ENCODE peak calls at places on chromosomes 7 and 10, in ten cellular contexts. One of them, this sample, is unnamed.

GRCh38 chr7:122767339-122767738 is 64.6 kb upstream of the RNF148 start:
- DNase-seq in SJCRH30: no peak
- DNase-seq in mesenchymal stem cell: no peak
- DNase-seq in thoracic aorta: no peak
- DNase-seq in PC-9: no peak
- DNase-seq in sigmoid colon: no peak
- DNase-seq in uterus: no peak
- DNase-seq in neural progenitor cell: peak; percentile 74
- DNase-seq in lung: no peak
- DNase-seq in CD4-positive, alpha-beta T cell: no peak
- DNase-seq in this sample: no peak

GRCh38 chr7:70881470-70881869 is 250.5 kb upstream of the GALNT17 start:
- DNase-seq in uterus: no peak
- DNase-seq in mesenchymal stem cell: no peak
- DNase-seq in SJCRH30: no peak
- DNase-seq in CD4-positive, alpha-beta T cell: no peak
- DNase-seq in PC-9: no peak
- DNase-seq in lung: no peak
- DNase-seq in sigmoid colon: no peak
- DNase-seq in neural progenitor cell: no peak
- DNase-seq in thoracic aorta: no peak
- DNase-seq in this sample: no peak

GRCh38 chr10:59868974-59869940 is 37.1 kb downstream of the CCDC6 start:
- DNase-seq in lung: no peak
- DNase-seq in neural progenitor cell: no peak
- DNase-seq in thoracic aorta: no peak
- DNase-seq in CD4-positive, alpha-beta T cell: no peak
- DNase-seq in mesenchymal stem cell: no peak
- DNase-seq in SJCRH30: no peak
- DNase-seq in PC-9: no peak
- DNase-seq in uterus: no peak
- DNase-seq in sigmoid colon: no peak
- DNase-seq in this sample: no peak

GRCh38 chr7:150897502-150898474 is 45.5 kb downstream of the AOC1 start:
- DNase-seq in SJCRH30: no peak
- DNase-seq in lung: no peak
- DNase-seq in CD4-positive, alpha-beta T cell: no peak
- DNase-seq in uterus: no peak
- DNase-seq in sigmoid colon: no peak
- DNase-seq in neural progenitor cell: no peak
- DNase-seq in thoracic aorta: no peak
- DNase-seq in PC-9: no peak
- DNase-seq in mesenchymal stem cell: no peak
- DNase-seq in this sample: no peak

GRCh38 chr10:15478950-15479349 is 107.9 kb upstream of the FAM171A1 start:
- DNase-seq in CD4-positive, alpha-beta T cell: no peak
- DNase-seq in uterus: no peak
- DNase-seq in PC-9: no peak
- DNase-seq in SJCRH30: no peak
- DNase-seq in sigmoid colon: no peak
- DNase-seq in lung: no peak
- DNase-seq in mesenchymal stem cell: no peak
- DNase-seq in neural progenitor cell: no peak
- DNase-seq in thoracic aorta: no peak
- DNase-seq in this sample: no peak

GRCh38 chr7:116449950-116450349 is 49.6 kb upstream of the CAV2 start:
- DNase-seq in mesenchymal stem cell: no peak
- DNase-seq in sigmoid colon: no peak
- DNase-seq in CD4-positive, alpha-beta T cell: no peak
- DNase-seq in SJCRH30: no peak
- DNase-seq in thoracic aorta: no peak
- DNase-seq in neural progenitor cell: no peak
- DNase-seq in PC-9: no peak
- DNase-seq in lung: no peak
- DNase-seq in uterus: no peak
- DNase-seq in this sample: no peak

GRCh38 chr7:92949748-92950147 is 113.4 kb upstream of the CDK6 start:
- DNase-seq in SJCRH30: no peak
- DNase-seq in PC-9: no peak
- DNase-seq in thoracic aorta: no peak
- DNase-seq in mesenchymal stem cell: no peak
- DNase-seq in sigmoid colon: no peak
- DNase-seq in lung: no peak
- DNase-seq in CD4-positive, alpha-beta T cell: no peak
- DNase-seq in uterus: no peak
- DNase-seq in neural progenitor cell: no peak
- DNase-seq in this sample: no peak

GRCh38 chr7:108351715-108352114 is 104.5 kb downstream of the NRCAM start:
- DNase-seq in lung: no peak
- DNase-seq in neural progenitor cell: no peak
- DNase-seq in CD4-positive, alpha-beta T cell: no peak
- DNase-seq in sigmoid colon: no peak
- DNase-seq in uterus: no peak
- DNase-seq in mesenchymal stem cell: no peak
- DNase-seq in SJCRH30: no peak
- DNase-seq in PC-9: no peak
- DNase-seq in thoracic aorta: no peak
- DNase-seq in this sample: no peak

GRCh38 chr10:117662126-117662525 is 119.6 kb downstream of the EMX2 start:
- DNase-seq in lung: no peak
- DNase-seq in thoracic aorta: no peak
- DNase-seq in mesenchymal stem cell: peak; percentile 26
- DNase-seq in CD4-positive, alpha-beta T cell: no peak
- DNase-seq in SJCRH30: no peak
- DNase-seq in uterus: no peak
- DNase-seq in neural progenitor cell: no peak
- DNase-seq in PC-9: no peak
- DNase-seq in sigmoid colon: no peak
- DNase-seq in this sample: no peak

GRCh38 chr10:18254086-18254485 is 113.9 kb downstream of the CACNB2 start:
- DNase-seq in PC-9: no peak
- DNase-seq in SJCRH30: no peak
- DNase-seq in sigmoid colon: no peak
- DNase-seq in CD4-positive, alpha-beta T cell: no peak
- DNase-seq in neural progenitor cell: no peak
- DNase-seq in mesenchymal stem cell: no peak
- DNase-seq in uterus: no peak
- DNase-seq in lung: no peak
- DNase-seq in thoracic aorta: no peak
- DNase-seq in this sample: no peak

GRCh38 chr10:72353028-72353962 is 1.4 kb downstream of the DNAJB12 start:
- DNase-seq in PC-9: no peak
- DNase-seq in thoracic aorta: no peak
- DNase-seq in uterus: no peak
- DNase-seq in CD4-positive, alpha-beta T cell: no peak
- DNase-seq in lung: no peak
- DNase-seq in neural progenitor cell: peak; percentile 44
- DNase-seq in SJCRH30: no peak
- DNase-seq in mesenchymal stem cell: peak; percentile 67
- DNase-seq in sigmoid colon: no peak
- DNase-seq in this sample: no peak

GRCh38 chr10:101631821-101632475 is 43.8 kb downstream of the DPCD start:
- DNase-seq in sigmoid colon: peak; percentile 33
- DNase-seq in neural progenitor cell: no peak
- DNase-seq in lung: no peak
- DNase-seq in SJCRH30: no peak
- DNase-seq in mesenchymal stem cell: no peak
- DNase-seq in uterus: no peak
- DNase-seq in CD4-positive, alpha-beta T cell: no peak
- DNase-seq in thoracic aorta: no peak
- DNase-seq in PC-9: no peak
- DNase-seq in this sample: no peak

GRCh38 chr10:110225756-110226554 is 18.6 kb downstream of the MXI1 start:
- DNase-seq in lung: peak; percentile 92
- DNase-seq in uterus: peak; percentile 91
- DNase-seq in thoracic aorta: peak; percentile 47
- DNase-seq in neural progenitor cell: peak; percentile 97
- DNase-seq in PC-9: peak; percentile 80
- DNase-seq in SJCRH30: peak; percentile 91
- DNase-seq in sigmoid colon: peak; percentile 97
- DNase-seq in mesenchymal stem cell: peak; percentile 93
- DNase-seq in CD4-positive, alpha-beta T cell: peak; percentile 89
- DNase-seq in this sample: peak; percentile 88

GRCh38 chr7:27686315-27686714 is 23.6 kb upstream of the HIBADH start:
- DNase-seq in PC-9: no peak
- DNase-seq in CD4-positive, alpha-beta T cell: no peak
- DNase-seq in sigmoid colon: no peak
- DNase-seq in uterus: no peak
- DNase-seq in lung: no peak
- DNase-seq in neural progenitor cell: no peak
- DNase-seq in mesenchymal stem cell: peak; percentile 33
- DNase-seq in thoracic aorta: no peak
- DNase-seq in SJCRH30: no peak
- DNase-seq in this sample: no peak

GRCh38 chr10:94383515-94383914 is 18.8 kb upstream of the TBC1D12 start:
- DNase-seq in thoracic aorta: no peak
- DNase-seq in lung: no peak
- DNase-seq in uterus: no peak
- DNase-seq in neural progenitor cell: no peak
- DNase-seq in sigmoid colon: no peak
- DNase-seq in PC-9: no peak
- DNase-seq in SJCRH30: no peak
- DNase-seq in mesenchymal stem cell: peak; percentile 30
- DNase-seq in CD4-positive, alpha-beta T cell: no peak
- DNase-seq in this sample: no peak

GRCh38 chr10:129744896-129745750 is 219.0 kb downstream of the EBF3 start:
- DNase-seq in thoracic aorta: no peak
- DNase-seq in uterus: no peak
- DNase-seq in CD4-positive, alpha-beta T cell: no peak
- DNase-seq in SJCRH30: no peak
- DNase-seq in PC-9: no peak
- DNase-seq in lung: peak; percentile 21
- DNase-seq in mesenchymal stem cell: no peak
- DNase-seq in neural progenitor cell: no peak
- DNase-seq in sigmoid colon: peak; percentile 40
- DNase-seq in this sample: no peak

GRCh38 chr7:432933-433332 is 86.7 kb downstream of the PDGFA start:
- DNase-seq in mesenchymal stem cell: no peak
- DNase-seq in SJCRH30: no peak
- DNase-seq in uterus: no peak
- DNase-seq in thoracic aorta: no peak
- DNase-seq in lung: no peak
- DNase-seq in sigmoid colon: no peak
- DNase-seq in neural progenitor cell: no peak
- DNase-seq in CD4-positive, alpha-beta T cell: no peak
- DNase-seq in PC-9: no peak
- DNase-seq in this sample: no peak

GRCh38 chr10:88879754-88880286 is at the start of gene STAMBPL1:
- DNase-seq in mesenchymal stem cell: no peak
- DNase-seq in uterus: no peak
- DNase-seq in SJCRH30: no peak
- DNase-seq in thoracic aorta: no peak
- DNase-seq in CD4-positive, alpha-beta T cell: peak; percentile 73
- DNase-seq in sigmoid colon: peak; percentile 78
- DNase-seq in PC-9: no peak
- DNase-seq in lung: peak; percentile 59
- DNase-seq in neural progenitor cell: no peak
- DNase-seq in this sample: no peak

GRCh38 chr7:112233048-112233697 is 26.7 kb downstream of the ZNF277 start:
- DNase-seq in uterus: no peak
- DNase-seq in thoracic aorta: no peak
- DNase-seq in mesenchymal stem cell: peak; percentile 7
- DNase-seq in neural progenitor cell: no peak
- DNase-seq in CD4-positive, alpha-beta T cell: no peak
- DNase-seq in PC-9: no peak
- DNase-seq in SJCRH30: no peak
- DNase-seq in sigmoid colon: no peak
- DNase-seq in lung: no peak
- DNase-seq in this sample: no peak

GRCh38 chr7:38975944-38976392 is 1.7 kb upstream of the POU6F2 start:
- DNase-seq in sigmoid colon: no peak
- DNase-seq in thoracic aorta: no peak
- DNase-seq in SJCRH30: no peak
- DNase-seq in PC-9: no peak
- DNase-seq in uterus: no peak
- DNase-seq in neural progenitor cell: peak; percentile 78
- DNase-seq in mesenchymal stem cell: no peak
- DNase-seq in lung: no peak
- DNase-seq in CD4-positive, alpha-beta T cell: peak; percentile 0
- DNase-seq in this sample: no peak

GRCh38 chr10:21526184-21526951 is 886 bp upstream of the SKIDA1 start:
- DNase-seq in sigmoid colon: peak; percentile 93
- DNase-seq in PC-9: no peak
- DNase-seq in uterus: peak; percentile 84
- DNase-seq in CD4-positive, alpha-beta T cell: peak; percentile 64
- DNase-seq in mesenchymal stem cell: peak; percentile 86
- DNase-seq in neural progenitor cell: peak; percentile 83
- DNase-seq in lung: peak; percentile 80
- DNase-seq in SJCRH30: peak; percentile 79
- DNase-seq in thoracic aorta: peak; percentile 38
- DNase-seq in this sample: no peak

GRCh38 chr7:125934539-125934938 is 1004.9 kb upstream of the POT1 start:
- DNase-seq in SJCRH30: peak; percentile 20
- DNase-seq in mesenchymal stem cell: no peak
- DNase-seq in lung: no peak
- DNase-seq in thoracic aorta: no peak
- DNase-seq in sigmoid colon: no peak
- DNase-seq in CD4-positive, alpha-beta T cell: no peak
- DNase-seq in PC-9: peak; percentile 61
- DNase-seq in neural progenitor cell: no peak
- DNase-seq in uterus: no peak
- DNase-seq in this sample: no peak
- H3K9me3 ChIP-seq in SJCRH30: no peaks in the 10 kb centered on the region
- H3K9me3 ChIP-seq in mesenchymal stem cell: peaks cover 6% of the 10 kb centered on the region
- H3K9me3 ChIP-seq in lung: no peaks in the 10 kb centered on the region
- H3K9me3 ChIP-seq in thoracic aorta: no peaks in the 10 kb centered on the region
- H3K9me3 ChIP-seq in sigmoid colon: no peaks in the 10 kb centered on the region
- H3K9me3 ChIP-seq in CD4-positive, alpha-beta T cell: peaks cover 3% of the 10 kb centered on the region
- H3K9me3 ChIP-seq in PC-9: no peaks in the 10 kb centered on the region
- H3K9me3 ChIP-seq in neural progenitor cell: no peaks in the 10 kb centered on the region
- H3K9me3 ChIP-seq in uterus: no peaks in the 10 kb centered on the region
- H3K9me3 ChIP-seq in this sample: peaks cover 2% of the 10 kb centered on the region

GRCh38 chr7:29290829-29291228 is 96.3 kb downstream of the CHN2 start:
- DNase-seq in PC-9: no peak
- DNase-seq in SJCRH30: no peak
- DNase-seq in CD4-positive, alpha-beta T cell: no peak
- DNase-seq in mesenchymal stem cell: no peak
- DNase-seq in lung: no peak
- DNase-seq in sigmoid colon: no peak
- DNase-seq in uterus: no peak
- DNase-seq in thoracic aorta: no peak
- DNase-seq in neural progenitor cell: no peak
- DNase-seq in this sample: no peak
- H3K27ac ChIP-seq in PC-9: no peak overlapping the region
- H3K27ac ChIP-seq in SJCRH30: no peak overlapping the region
- H3K27ac ChIP-seq in CD4-positive, alpha-beta T cell: no peak overlapping the region
- H3K27ac ChIP-seq in mesenchymal stem cell: no peak overlapping the region
- H3K27ac ChIP-seq in lung: no peak overlapping the region
- H3K27ac ChIP-seq in sigmoid colon: no peak overlapping the region
- H3K27ac ChIP-seq in uterus: no peak overlapping the region
- H3K27ac ChIP-seq in thoracic aorta: no peak overlapping the region
- H3K27ac ChIP-seq in neural progenitor cell: no peak overlapping the region
- H3K27ac ChIP-seq in this sample: no peak overlapping the region

GRCh38 chr7:155807013-155807804 is 5.1 kb downstream of the SHH start:
- DNase-seq in thoracic aorta: no peak
- DNase-seq in SJCRH30: no peak
- DNase-seq in CD4-positive, alpha-beta T cell: no peak
- DNase-seq in neural progenitor cell: peak; percentile 61
- DNase-seq in mesenchymal stem cell: no peak
- DNase-seq in PC-9: no peak
- DNase-seq in uterus: no peak
- DNase-seq in lung: peak; percentile 61
- DNase-seq in sigmoid colon: no peak
- DNase-seq in this sample: no peak
- H3K27me3 ChIP-seq in thoracic aorta: peaks cover 6% of the 10 kb centered on the region
- H3K27me3 ChIP-seq in SJCRH30: peaks cover 15% of the 10 kb centered on the region
- H3K27me3 ChIP-seq in CD4-positive, alpha-beta T cell: peaks cover 81% of the 10 kb centered on the region
- H3K27me3 ChIP-seq in neural progenitor cell: peaks cover 100% of the 10 kb centered on the region
- H3K27me3 ChIP-seq in mesenchymal stem cell: peaks cover 48% of the 10 kb centered on the region
- H3K27me3 ChIP-seq in PC-9: peaks cover 9% of the 10 kb centered on the region
- H3K27me3 ChIP-seq in uterus: peaks cover 50% of the 10 kb centered on the region
- H3K27me3 ChIP-seq in lung: no peaks in the 10 kb centered on the region
- H3K27me3 ChIP-seq in sigmoid colon: peaks cover 76% of the 10 kb centered on the region
- H3K27me3 ChIP-seq in this sample: peaks cover 77% of the 10 kb centered on the region

GRCh38 chr7:158279539-158280466 is 307.8 kb downstream of the PTPRN2 start:
- DNase-seq in SJCRH30: no peak
- DNase-seq in mesenchymal stem cell: no peak
- DNase-seq in neural progenitor cell: no peak
- DNase-seq in sigmoid colon: peak; percentile 40
- DNase-seq in CD4-positive, alpha-beta T cell: no peak
- DNase-seq in lung: no peak
- DNase-seq in uterus: peak; percentile 5
- DNase-seq in PC-9: no peak
- DNase-seq in thoracic aorta: no peak
- DNase-seq in this sample: no peak
- H3K9me3 ChIP-seq in SJCRH30: no peaks in the 10 kb centered on the region
- H3K9me3 ChIP-seq in mesenchymal stem cell: no peaks in the 10 kb centered on the region
- H3K9me3 ChIP-seq in neural progenitor cell: no peaks in the 10 kb centered on the region
- H3K9me3 ChIP-seq in sigmoid colon: no peaks in the 10 kb centered on the region
- H3K9me3 ChIP-seq in CD4-positive, alpha-beta T cell: no peaks in the 10 kb centered on the region
- H3K9me3 ChIP-seq in lung: no peaks in the 10 kb centered on the region
- H3K9me3 ChIP-seq in uterus: no peaks in the 10 kb centered on the region
- H3K9me3 ChIP-seq in PC-9: no peaks in the 10 kb centered on the region
- H3K9me3 ChIP-seq in thoracic aorta: no peaks in the 10 kb centered on the region
- H3K9me3 ChIP-seq in this sample: peaks cover 93% of the 10 kb centered on the region